ENCODE peak calls at places on chromosomes 6 and 20, in four cellular contexts. C is non-pigmented ciliary epithelial cell, K is caudate nucleus, B is NCI-H1105 treated with DMSO at 0.1 percent for 48 hours. W is an unnamed sample.

GRCh38 chr6:122788663-122789062 is 395 bp upstream of the SMPDL3A start:
- DNase-seq in K (no peak), C (no peak), B (peak), W (no peak)

GRCh38 chr6:106161893-106162292 is 75.8 kb downstream of the PRDM1 start:
- DNase-seq in C (no peak), K (no peak), B (no peak), W (no peak)

GRCh38 chr20:8854566-8854965 is 214.3 kb upstream of the PLCB4 start:
- DNase-seq in B (no peak), K (no peak), C (no peak), W (peak)

GRCh38 chr20:23152902-23153301 is 66.8 kb upstream of the CD93 start:
- DNase-seq in C (no peak), B (no peak), K (no peak), W (no peak)

GRCh38 chr6:36751091-36751490 is 53.5 kb downstream of the RAB44 start:
- DNase-seq in K (no peak), C (no peak), B (no peak), W (no peak)

GRCh38 chr6:118810420-118811027 is 83.4 kb upstream of the ASF1A start:
- DNase-seq in C (no peak), B (no peak), K (no peak), W (no peak)

GRCh38 chr20:51871943-51872342 is 69.6 kb upstream of the SALL4 start:
- DNase-seq in B (no peak), K (no peak), C (no peak), W (no peak)

GRCh38 chr6:123771126-123771525 is 32.5 kb upstream of the NKAIN2 start:
- DNase-seq in C (no peak), B (no peak), K (no peak), W (no peak)